ENCODE peak calls at places on chromosome 14, in five cellular contexts. One of them, this sample, is unnamed.

GRCh38 chr14:71056168-71056567 is 148.9 kb downstream of the PCNX1 start:
- DNase-seq in HCT116: no peak
- DNase-seq in MM.1S: no peak
- DNase-seq in SK-N-SH: no peak
- DNase-seq in GM23248: no peak
- DNase-seq in this sample: no peak

GRCh38 chr14:31068235-31068634 is 42.1 kb upstream of the STRN3 start:
- DNase-seq in HCT116: no peak
- DNase-seq in MM.1S: no peak
- DNase-seq in SK-N-SH: no peak
- DNase-seq in GM23248: no peak
- DNase-seq in this sample: no peak

GRCh38 chr14:33475623-33476022 is 475.3 kb downstream of the EGLN3 start:
- DNase-seq in HCT116: no peak
- DNase-seq in MM.1S: no peak
- DNase-seq in SK-N-SH: peak
- DNase-seq in GM23248: peak
- DNase-seq in this sample: peak

GRCh38 chr14:76810953-76811400 is 1.7 kb downstream of the ANGEL1 start:
- DNase-seq in HCT116: peak
- DNase-seq in MM.1S: peak
- DNase-seq in SK-N-SH: peak
- DNase-seq in GM23248: peak
- DNase-seq in this sample: peak

GRCh38 chr14:102949801-102950451 is 27.5 kb downstream of the AMN start:
- DNase-seq in HCT116: no peak
- DNase-seq in MM.1S: no peak
- DNase-seq in SK-N-SH: no peak
- DNase-seq in GM23248: peak
- DNase-seq in this sample: no peak

GRCh38 chr14:100440207-100440631 is 117.1 kb downstream of the SLC25A47 start:
- DNase-seq in HCT116: no peak
- DNase-seq in MM.1S: no peak
- DNase-seq in SK-N-SH: peak
- DNase-seq in GM23248: peak
- DNase-seq in this sample: peak

GRCh38 chr14:98931911-98932310 is 340.1 kb downstream of the BCL11B start:
- DNase-seq in HCT116: no peak
- DNase-seq in MM.1S: no peak
- DNase-seq in SK-N-SH: no peak
- DNase-seq in GM23248: no peak
- DNase-seq in this sample: no peak

GRCh38 chr14:66746316-66747006 is 238.5 kb downstream of the GPHN start:
- DNase-seq in HCT116: peak
- DNase-seq in MM.1S: peak
- DNase-seq in SK-N-SH: peak
- DNase-seq in GM23248: peak
- DNase-seq in this sample: peak

GRCh38 chr14:51776102-51776894 is 84.1 kb upstream of the GNG2 start:
- DNase-seq in HCT116: peak
- DNase-seq in MM.1S: peak
- DNase-seq in SK-N-SH: peak
- DNase-seq in GM23248: peak
- DNase-seq in this sample: peak

GRCh38 chr14:99201351-99202073 is 70.5 kb downstream of the BCL11B start:
- DNase-seq in HCT116: no peak
- DNase-seq in MM.1S: no peak
- DNase-seq in SK-N-SH: no peak
- DNase-seq in GM23248: no peak
- DNase-seq in this sample: no peak

GRCh38 chr14:43983721-43984120 is 523.4 kb downstream of the FSCB start:
- DNase-seq in HCT116: no peak
- DNase-seq in MM.1S: no peak
- DNase-seq in SK-N-SH: no peak
- DNase-seq in GM23248: no peak
- DNase-seq in this sample: no peak

GRCh38 chr14:92924247-92924646 is 1.3 kb downstream of the CHGA start:
- DNase-seq in HCT116: no peak
- DNase-seq in MM.1S: peak
- DNase-seq in SK-N-SH: no peak
- DNase-seq in GM23248: no peak
- DNase-seq in this sample: no peak

GRCh38 chr14:60482743-60483142 is 3.1 kb downstream of the C14orf39 start:
- DNase-seq in HCT116: peak
- DNase-seq in MM.1S: no peak
- DNase-seq in SK-N-SH: no peak
- DNase-seq in GM23248: no peak
- DNase-seq in this sample: no peak

GRCh38 chr14:100533647-100534485 is 53.4 kb downstream of the BEGAIN start:
- DNase-seq in HCT116: no peak
- DNase-seq in MM.1S: no peak
- DNase-seq in SK-N-SH: peak
- DNase-seq in GM23248: peak
- DNase-seq in this sample: no peak

GRCh38 chr14:89836830-89837469 is 117.6 kb downstream of the EFCAB11 start:
- DNase-seq in HCT116: no peak
- DNase-seq in MM.1S: no peak
- DNase-seq in SK-N-SH: no peak
- DNase-seq in GM23248: no peak
- DNase-seq in this sample: no peak

GRCh38 chr14:23002592-23002991 is 7.4 kb downstream of the C14orf93 start:
- DNase-seq in HCT116: no peak
- DNase-seq in MM.1S: no peak
- DNase-seq in SK-N-SH: no peak
- DNase-seq in GM23248: no peak
- DNase-seq in this sample: no peak

GRCh38 chr14:99744199-99744872 is 48.9 kb upstream of the EML1 start:
- DNase-seq in HCT116: no peak
- DNase-seq in MM.1S: no peak
- DNase-seq in SK-N-SH: no peak
- DNase-seq in GM23248: peak
- DNase-seq in this sample: peak

GRCh38 chr14:61147898-61148549 is 133.1 kb downstream of the TMEM30B start:
- DNase-seq in HCT116: peak
- DNase-seq in MM.1S: no peak
- DNase-seq in SK-N-SH: no peak
- DNase-seq in GM23248: no peak
- DNase-seq in this sample: peak

GRCh38 chr14:60862283-60862682 is 118.6 kb downstream of the TRMT5 start:
- DNase-seq in HCT116: no peak
- DNase-seq in MM.1S: no peak
- DNase-seq in SK-N-SH: no peak
- DNase-seq in GM23248: no peak
- DNase-seq in this sample: no peak

GRCh38 chr14:52352546-52352945 is 38.4 kb downstream of the PTGER2 start:
- DNase-seq in HCT116: no peak
- DNase-seq in MM.1S: no peak
- DNase-seq in SK-N-SH: no peak
- DNase-seq in GM23248: no peak
- DNase-seq in this sample: no peak

GRCh38 chr14:71932229-71932951 is at the start of gene RGS6:
- DNase-seq in HCT116: peak
- DNase-seq in MM.1S: peak
- DNase-seq in SK-N-SH: peak
- DNase-seq in GM23248: peak
- DNase-seq in this sample: peak

GRCh38 chr14:99099051-99099787 is 172.8 kb downstream of the BCL11B start:
- DNase-seq in HCT116: no peak
- DNase-seq in MM.1S: no peak
- DNase-seq in SK-N-SH: no peak
- DNase-seq in GM23248: no peak
- DNase-seq in this sample: no peak

GRCh38 chr14:92959761-92960680 is 37.1 kb downstream of the CHGA start:
- DNase-seq in HCT116: no peak
- DNase-seq in MM.1S: no peak
- DNase-seq in SK-N-SH: no peak
- DNase-seq in GM23248: no peak
- DNase-seq in this sample: no peak

GRCh38 chr14:102795060-102795925 is 18.0 kb downstream of the TRAF3 start:
- DNase-seq in HCT116: no peak
- DNase-seq in MM.1S: no peak
- DNase-seq in SK-N-SH: no peak
- DNase-seq in GM23248: peak
- DNase-seq in this sample: peak

GRCh38 chr14:51783765-51784164 is 76.6 kb upstream of the GNG2 start:
- DNase-seq in HCT116: no peak
- DNase-seq in MM.1S: no peak
- DNase-seq in SK-N-SH: no peak
- DNase-seq in GM23248: peak
- DNase-seq in this sample: no peak

GRCh38 chr14:35386673-35387125 is 17.9 kb downstream of the NFKBIA start:
- DNase-seq in HCT116: no peak
- DNase-seq in MM.1S: no peak
- DNase-seq in SK-N-SH: no peak
- DNase-seq in GM23248: no peak
- DNase-seq in this sample: peak

GRCh38 chr14:36505892-36506731 is 13.9 kb downstream of the NKX2-1 start:
- DNase-seq in HCT116: no peak
- DNase-seq in MM.1S: no peak
- DNase-seq in SK-N-SH: peak
- DNase-seq in GM23248: no peak
- DNase-seq in this sample: peak

GRCh38 chr14:97771340-97772045 is 974.3 kb downstream of the VRK1 start:
- DNase-seq in HCT116: no peak
- DNase-seq in MM.1S: no peak
- DNase-seq in SK-N-SH: no peak
- DNase-seq in GM23248: no peak
- DNase-seq in this sample: no peak

GRCh38 chr14:99971087-99971928 is 93.9 kb upstream of the EVL start:
- DNase-seq in HCT116: peak
- DNase-seq in MM.1S: peak
- DNase-seq in SK-N-SH: peak
- DNase-seq in GM23248: peak
- DNase-seq in this sample: peak

GRCh38 chr14:49220492-49220891 is 365.7 kb downstream of the RPS29 start:
- DNase-seq in HCT116: no peak
- DNase-seq in MM.1S: no peak
- DNase-seq in SK-N-SH: no peak
- DNase-seq in GM23248: no peak
- DNase-seq in this sample: peak

DNA sequence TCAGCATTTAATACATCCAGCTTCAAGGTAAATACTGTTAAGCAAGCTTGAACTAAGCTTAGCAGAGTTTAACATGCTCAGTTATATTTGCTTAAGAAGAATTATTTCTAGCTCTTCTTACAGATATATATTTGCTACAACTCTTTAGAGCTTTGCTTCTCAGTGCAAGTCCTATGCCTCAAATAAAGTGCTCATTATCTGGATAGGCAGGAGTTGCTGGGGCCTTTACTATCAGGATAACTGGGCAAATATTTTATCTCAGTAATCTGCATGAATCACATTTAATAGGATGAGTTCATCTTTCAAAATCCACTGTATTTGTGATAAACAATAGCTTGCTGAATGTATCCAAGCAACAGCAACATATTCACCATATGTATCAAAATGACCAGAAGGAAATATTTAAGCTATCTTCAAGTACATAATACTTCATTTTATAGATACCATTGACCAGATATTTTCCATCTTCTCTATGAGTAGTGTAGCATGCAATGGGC is 187.6 kb downstream of the NOVA1 start:
- DNase-seq in HCT116: no peak
- DNase-seq in MM.1S: no peak
- DNase-seq in SK-N-SH: no peak
- DNase-seq in GM23248: peak
- DNase-seq in this sample: no peak
- H3K9ac ChIP-seq in HCT116: no peak
- H3K9ac ChIP-seq in MM.1S: no peak
- H3K9ac ChIP-seq in SK-N-SH: no peak
- H3K9ac ChIP-seq in GM23248: no peak
- H3K9ac ChIP-seq in this sample: no peak

GRCh38 chr14:104240426-104241157 is 102.2 kb downstream of the KIF26A start:
- DNase-seq in HCT116: no peak
- DNase-seq in MM.1S: no peak
- DNase-seq in SK-N-SH: peak
- DNase-seq in GM23248: no peak
- DNase-seq in this sample: peak
- TF ChIP-seq EZH2phosphoT487 in HCT116: no peak
- TF ChIP-seq EZH2phosphoT487 in MM.1S: no peak
- TF ChIP-seq EZH2phosphoT487 in SK-N-SH: no peak
- TF ChIP-seq EZH2phosphoT487 in GM23248: no peak
- TF ChIP-seq EZH2phosphoT487 in this sample: no peak

GRCh38 chr14:105034314-105035039 is 13.6 kb upstream of the CDCA4 start:
- DNase-seq in HCT116: no peak
- DNase-seq in MM.1S: no peak
- DNase-seq in SK-N-SH: no peak
- DNase-seq in GM23248: no peak
- DNase-seq in this sample: no peak
- H3K27ac ChIP-seq in HCT116: no peak
- H3K27ac ChIP-seq in MM.1S: no peak
- H3K27ac ChIP-seq in SK-N-SH: no peak
- H3K27ac ChIP-seq in GM23248: no peak
- H3K27ac ChIP-seq in this sample: no peak

GRCh38 chr14:96390965-96391292 is 999 bp upstream of the AK7 start:
- DNase-seq in HCT116: no peak
- DNase-seq in MM.1S: no peak
- DNase-seq in SK-N-SH: no peak
- DNase-seq in GM23248: no peak
- DNase-seq in this sample: no peak
- H3K9ac ChIP-seq in HCT116: peak
- H3K9ac ChIP-seq in MM.1S: peak
- H3K9ac ChIP-seq in SK-N-SH: peak
- H3K9ac ChIP-seq in GM23248: peak
- H3K9ac ChIP-seq in this sample: no peak

GRCh38 chr14:84421611-84422010 is 1108.3 kb upstream of the FLRT2 start:
- DNase-seq in HCT116: no peak
- DNase-seq in MM.1S: no peak
- DNase-seq in SK-N-SH: no peak
- DNase-seq in GM23248: no peak
- DNase-seq in this sample: no peak
- TF ChIP-seq EZH2phosphoT487 in HCT116: no peak
- TF ChIP-seq EZH2phosphoT487 in MM.1S: no peak
- TF ChIP-seq EZH2phosphoT487 in SK-N-SH: no peak
- TF ChIP-seq EZH2phosphoT487 in GM23248: no peak
- TF ChIP-seq EZH2phosphoT487 in this sample: no peak

GRCh38 chr14:69083181-69083580 is 69.7 kb downstream of the DCAF5 start:
- DNase-seq in HCT116: no peak
- DNase-seq in MM.1S: no peak
- DNase-seq in SK-N-SH: no peak
- DNase-seq in GM23248: no peak
- DNase-seq in this sample: no peak
- H3K27ac ChIP-seq in HCT116: no peak
- H3K27ac ChIP-seq in MM.1S: no peak
- H3K27ac ChIP-seq in SK-N-SH: no peak
- H3K27ac ChIP-seq in GM23248: no peak
- H3K27ac ChIP-seq in this sample: no peak

This sample was measured in neural progenitor cell.